ENCODE peak calls at places on chromosome 10, in eight cellular contexts. S, R, F, P, A, T, L and W are unnamed samples.

GRCh38 chr10:62087341-62087740 is 181.3 kb downstream of the RTKN2 start:
- DNase-seq in S (no peak), R (no peak), F (no peak), P (no peak), A (no peak), T (no peak), L (no peak), W (no peak)

GRCh38 chr10:43199088-43199683 is 60.9 kb downstream of the CSGALNACT2 start:
- DNase-seq in S (no peak), R (peak; percentile 15), F (no peak), P (no peak), A (no peak), T (peak; percentile 17), L (no peak), W (peak; percentile 1)

GRCh38 chr10:68462536-68462935 is 9.2 kb downstream of the DNA2 start:
- DNase-seq in S (no peak), R (no peak), F (no peak), P (no peak), A (no peak), T (peak; percentile 33), L (no peak), W (no peak)

GRCh38 chr10:639751-640672 is 49.5 kb downstream of the DIP2C start:
- DNase-seq in S (no peak), R (no peak), F (no peak), P (no peak), A (peak; percentile 60), T (no peak), L (no peak), W (no peak)

GRCh38 chr10:1538531-1539061 is 198.7 kb downstream of the ADARB2 start:
- DNase-seq in S (no peak), R (no peak), F (no peak), P (no peak), A (no peak), T (no peak), L (no peak), W (no peak)

GRCh38 chr10:117320050-117320665 is 55.1 kb downstream of the PDZD8 start:
- DNase-seq in S (peak; percentile 8), R (no peak), F (no peak), P (no peak), A (peak; percentile 20), T (peak; percentile 14), L (no peak), W (no peak)

GRCh38 chr10:7950981-7951847 is 103.3 kb upstream of the GATA3 start:
- DNase-seq in S (no peak), R (no peak), F (no peak), P (no peak), A (no peak), T (no peak), L (peak; percentile 47), W (no peak)

GRCh38 chr10:58512470-58513188 is at the start of gene BICC1:
- DNase-seq in S (no peak), R (no peak), F (peak; percentile 42), P (no peak), A (peak; percentile 26), T (peak; percentile 96), L (peak; percentile 67), W (peak; percentile 11)

GRCh38 chr10:27741173-27742091 is 4.2 kb downstream of the MKX start:
- DNase-seq in S (peak; percentile 11), R (no peak), F (peak; percentile 14), P (no peak), A (no peak), T (no peak), L (no peak), W (no peak)